ENCODE peak calls at places on chromosomes 3 and 15, in six cellular contexts. N, C, V, Q, H and B are unnamed samples.

GRCh38 chr15:63880019-63880418 is 46.3 kb upstream of the HERC1 start:
- DNase-seq in N (no peak), C (no peak), Q (no peak), H (no peak), V (no peak), B (no peak)

GRCh38 chr3:57688291-57688690 is 4.6 kb downstream of the DENND6A start:
- DNase-seq in Q (no peak), C (no peak), N (no peak), V (no peak), H (no peak), B (no peak)

GRCh38 chr15:72155021-72155621 is 36.9 kb downstream of the SENP8 start:
- DNase-seq in C (peak), Q (peak), N (no peak), V (peak), H (peak), B (no peak)

GRCh38 chr15:85792872-85793621 is 1.7 kb downstream of the KLHL25 start:
- DNase-seq in N (no peak), C (no peak), H (no peak), V (no peak), Q (peak), B (no peak)

GRCh38 chr15:31392761-31393401 is 66.2 kb downstream of the KLF13 start:
- DNase-seq in Q (no peak), C (peak), V (no peak), N (no peak), H (no peak), B (no peak)

GRCh38 chr3:77296527-77296926 is 256.6 kb downstream of the ROBO2 start:
- DNase-seq in V (peak), C (no peak), Q (no peak), H (no peak), N (no peak), B (no peak)

GRCh38 chr3:53044371-53045106 is 1.3 kb downstream of the SFMBT1 start:
- DNase-seq in H (peak), V (peak), C (peak), Q (peak), N (peak), B (peak)

GRCh38 chr3:193317901-193318300 is 60.7 kb downstream of the ATP13A5 start:
- DNase-seq in V (no peak), Q (no peak), C (no peak), H (no peak), N (no peak), B (no peak)

GRCh38 chr3:145798691-145799550 is 362.1 kb downstream of the PLOD2 start:
- DNase-seq in N (no peak), H (peak), Q (no peak), C (no peak), V (no peak), B (no peak)

GRCh38 chr3:13850161-13850945 is 29.5 kb downstream of the WNT7A start:
- DNase-seq in C (no peak), N (no peak), V (peak), H (no peak), Q (peak), B (no peak)

GRCh38 chr3:49570033-49570654 is 15.9 kb downstream of the BSN start:
- DNase-seq in V (no peak), H (no peak), C (no peak), Q (peak), N (no peak), B (no peak)

GRCh38 chr3:159856496-159857098 is 132.0 kb upstream of the IL12A start:
- DNase-seq in Q (no peak), N (no peak), C (no peak), V (no peak), H (no peak), B (no peak)

GRCh38 chr15:63155486-63155885 is 1.8 kb downstream of the RPS27L start:
- DNase-seq in H (no peak), Q (no peak), N (no peak), V (no peak), C (no peak), B (no peak)

DNA sequence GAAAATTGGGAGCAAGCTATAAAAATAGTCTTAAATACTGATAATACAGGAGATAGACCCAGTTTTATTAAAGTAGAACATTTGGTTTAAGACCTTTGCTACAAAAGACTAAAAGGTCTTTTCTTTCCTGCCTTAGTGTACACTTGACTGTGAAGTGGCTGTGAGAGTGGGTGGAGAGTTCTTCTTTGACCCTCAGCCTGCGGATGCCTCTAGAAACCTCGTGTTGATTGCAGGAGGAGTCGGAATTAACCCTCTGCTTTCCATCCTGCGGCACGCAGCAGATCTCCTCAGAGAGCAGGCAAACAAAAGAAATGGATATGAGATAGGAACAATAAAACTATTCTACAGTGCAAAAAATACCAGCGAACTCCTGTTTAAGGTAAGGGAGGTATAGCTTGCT is 36.5 kb downstream of the OXNAD1 start:
- DNase-seq in V (no peak), N (no peak), Q (no peak), C (no peak), H (no peak), B (no peak)
- H3K4me3 ChIP-seq in V (no peak), N (peak), Q (peak), C (no peak), H (no peak), B (peak)

DNA sequence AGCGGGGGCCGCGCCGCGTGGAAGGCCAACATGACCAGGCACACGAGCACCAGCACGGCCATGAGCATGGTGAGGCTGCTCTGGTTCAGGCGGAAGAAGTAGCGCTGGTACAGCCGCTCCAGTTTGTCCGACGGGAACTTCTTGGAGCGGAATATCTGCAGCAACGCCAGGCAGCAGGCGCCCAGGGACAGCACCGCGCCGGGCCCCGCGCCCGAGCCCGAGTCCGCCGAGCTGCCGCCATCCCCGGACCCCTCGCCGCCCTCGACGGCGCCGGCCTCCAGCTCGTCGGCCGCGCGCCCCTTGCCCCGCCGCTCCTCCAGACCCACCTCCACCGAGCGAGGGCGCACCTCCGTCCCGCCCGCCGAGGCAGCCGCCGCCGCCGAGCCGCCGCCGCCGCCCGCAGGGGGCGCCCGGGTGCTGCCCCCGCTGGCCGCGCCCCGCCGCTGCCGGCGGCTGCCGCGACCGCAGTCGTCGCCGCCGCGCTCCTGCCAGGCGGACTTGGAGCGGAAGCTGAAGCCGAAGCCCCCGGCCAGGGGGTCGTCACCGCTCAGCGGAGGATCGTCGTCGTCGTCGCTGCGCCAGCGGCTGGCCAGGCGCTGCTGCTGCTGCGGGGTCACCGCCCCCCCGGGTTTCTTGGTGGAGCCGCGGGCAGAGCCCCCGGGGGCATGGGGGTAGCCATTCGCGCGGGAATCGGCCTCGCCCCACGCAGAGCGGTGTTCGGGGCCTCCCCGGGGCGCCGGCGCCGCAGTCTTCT is 964 bp downstream of the ADCY5 start:
- DNase-seq in N (no peak), H (no peak), C (no peak), Q (no peak), V (no peak), B (peak)
- H3K4me3 ChIP-seq in N (peak), H (no peak), C (peak), Q (peak), V (peak), B (no peak)

GRCh38 chr15:39209548-39210211 is 371.2 kb upstream of the THBS1 start:
- DNase-seq in Q (no peak), H (no peak), C (no peak), V (no peak), N (no peak), B (no peak)
- H3K4me3 ChIP-seq in Q (no peak), H (no peak), C (no peak), V (no peak), N (no peak), B (no peak)

GRCh38 chr3:12544652-12545472 is 437 bp downstream of the MKRN2OS start:
- DNase-seq in H (no peak), V (no peak), N (no peak), C (no peak), Q (no peak), B (no peak)
- H3K4me3 ChIP-seq in H (no peak), V (no peak), N (no peak), C (no peak), Q (peak), B (no peak)

GRCh38 chr15:70584441-70584837 is 178.9 kb downstream of the UACA start:
- DNase-seq in N (no peak), Q (no peak), H (no peak), V (no peak), C (no peak), B (no peak)
- H3K4me3 ChIP-seq in N (no peak), Q (no peak), H (no peak), V (no peak), C (no peak), B (no peak)

DNA sequence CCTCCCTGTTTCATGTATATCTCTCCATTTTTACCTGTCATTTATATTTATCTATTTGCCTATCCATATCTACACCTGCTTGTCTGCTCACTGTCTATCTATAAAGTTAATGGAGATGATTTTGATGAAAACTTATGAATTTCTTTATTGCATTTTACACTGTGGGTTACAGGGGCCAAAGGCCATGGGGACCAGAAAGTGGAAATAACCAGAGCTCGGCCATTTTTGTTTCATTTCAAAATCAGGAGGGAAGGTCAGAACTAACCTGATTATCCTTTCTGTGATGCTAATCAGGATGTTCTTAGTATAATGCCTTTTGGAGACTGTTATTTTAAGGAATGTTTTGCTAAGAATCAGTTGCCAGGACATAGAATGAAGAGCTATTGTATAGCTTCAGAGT is 147.2 kb downstream of the LPP start:
- DNase-seq in H (no peak), V (no peak), C (no peak), Q (no peak), N (no peak), B (no peak)
- H3K4me3 ChIP-seq in H (no peak), V (no peak), C (no peak), Q (no peak), N (no peak), B (no peak)

GRCh38 chr3:94875149-94875548 is 812.3 kb downstream of the NSUN3 start:
- DNase-seq in V (no peak), C (no peak), H (no peak), N (no peak), Q (peak), B (no peak)
- H3K4me3 ChIP-seq in V (no peak), C (no peak), H (no peak), N (no peak), Q (no peak), B (no peak)

GRCh38 chr3:47010050-47010712 is 30.7 kb downstream of the NBEAL2 start:
- DNase-seq in N (no peak), C (no peak), V (no peak), H (peak), Q (peak), B (no peak)

GRCh38 chr3:47007482-47008257 is 28.2 kb downstream of the NBEAL2 start:
- DNase-seq in H (no peak), Q (peak), C (no peak), V (no peak), N (no peak), B (no peak)

GRCh38 chr3:47009225-47010049 is 30.0 kb downstream of the NBEAL2 start:
- DNase-seq in V (no peak), H (peak), N (peak), Q (peak), C (peak), B (peak)

GRCh38 chr3:47008258-47008671 is 28.8 kb downstream of the NBEAL2 start:
- DNase-seq in N (no peak), H (no peak), Q (peak), V (no peak), C (no peak), B (no peak)

GRCh38 chr3:47008851-47009224 is 29.4 kb downstream of the NBEAL2 start:
- DNase-seq in C (no peak), N (no peak), H (no peak), Q (no peak), V (no peak), B (no peak)
- H3K4me3 ChIP-seq in C (peak), N (peak), H (peak), Q (peak), V (no peak), B (no peak)

GRCh38 chr3:187290561-187290960 is 976 bp downstream of the MASP1 start:
- DNase-seq in C (no peak), V (no peak), N (no peak), Q (no peak), H (no peak), B (no peak)
- H3K4me3 ChIP-seq in C (no peak), V (no peak), N (no peak), Q (peak), H (no peak), B (no peak)

GRCh38 chr3:127262533-127262932 is 25.3 kb downstream of the PRR20G start:
- DNase-seq in V (no peak), Q (no peak), C (no peak), H (no peak), N (no peak), B (no peak)
- H3K4me3 ChIP-seq in V (no peak), Q (no peak), C (no peak), H (no peak), N (no peak), B (no peak)